ENCODE peak calls at places on chromosome 1, in six cellular contexts. S is right atrium auricular region; A is HS-5; T is iPS DF 19.7; R is Kasumi-1; G is central memory CD4-positive, alpha-beta T cell. Q is an unnamed sample.
A peak's percentile ranks its signal among the peaks of the same experiment; 100 is the strongest.

GRCh38 chr1:15598436-15598835 is 13.6 kb upstream of the AGMAT start:
- DNase-seq in S (no peak), A (no peak), T (no peak), R (no peak), G (no peak), Q (no peak)

GRCh38 chr1:18943162-18943561 is 13.3 kb downstream of the IFFO2 start:
- DNase-seq in S (no peak), A (no peak), T (no peak), R (no peak), G (no peak), Q (no peak)

GRCh38 chr1:87061742-87062156 is 147.3 kb downstream of the HS2ST1 start:
- DNase-seq in S (no peak), A (peak; percentile 82), T (no peak), R (no peak), G (peak; percentile 3), Q (no peak)

GRCh38 chr1:95168638-95169411 is 51.7 kb downstream of the TLCD4 start:
- DNase-seq in S (no peak), A (no peak), T (no peak), R (no peak), G (no peak), Q (no peak)

GRCh38 chr1:66758247-66758755 is 6.0 kb downstream of the DYNLT5 start:
- DNase-seq in S (no peak), A (no peak), T (no peak), R (peak; percentile 62), G (no peak), Q (peak; percentile 88)

GRCh38 chr1:248926401-248927182 is 20.6 kb downstream of the PGBD2 start:
- DNase-seq in S (no peak), A (no peak), T (no peak), R (no peak), G (no peak), Q (no peak)

GRCh38 chr1:183983371-183984105 is 54.0 kb downstream of the COLGALT2 start:
- DNase-seq in S (no peak), A (no peak), T (no peak), R (no peak), G (no peak), Q (no peak)

GRCh38 chr1:21434394-21434793 is 5.5 kb upstream of the NBPF3 start:
- DNase-seq in S (no peak), A (no peak), T (no peak), R (no peak), G (no peak), Q (no peak)

GRCh38 chr1:224656342-224656741 is 40.2 kb downstream of the CNIH3 start:
- DNase-seq in S (no peak), A (no peak), T (no peak), R (no peak), G (no peak), Q (no peak)

GRCh38 chr1:48595613-48596012 is 123.6 kb upstream of the SPATA6 start:
- DNase-seq in S (no peak), A (no peak), T (no peak), R (no peak), G (no peak), Q (no peak)

GRCh38 chr1:182615468-182616129 is 11.4 kb upstream of the RGS16 start:
- DNase-seq in S (peak; percentile 77), A (no peak), T (no peak), R (no peak), G (no peak), Q (no peak)

GRCh38 chr1:70934197-70934961 is 113.2 kb downstream of the PTGER3 start:
- DNase-seq in S (no peak), A (no peak), T (no peak), R (no peak), G (no peak), Q (no peak)

GRCh38 chr1:147738739-147739476 is 21.5 kb downstream of the GJA5 start:
- DNase-seq in S (no peak), A (no peak), T (no peak), R (no peak), G (no peak), Q (no peak)

GRCh38 chr1:201618375-201618774 is 79.4 kb downstream of the NAV1 start:
- DNase-seq in S (no peak), A (no peak), T (no peak), R (no peak), G (no peak), Q (no peak)

GRCh38 chr1:157087030-157087429 is 12.6 kb downstream of the ETV3L start:
- DNase-seq in S (peak; percentile 11), A (no peak), T (no peak), R (no peak), G (no peak), Q (no peak)

GRCh38 chr1:4529579-4530445 is 124.6 kb upstream of the AJAP1 start:
- DNase-seq in S (no peak), A (no peak), T (no peak), R (no peak), G (no peak), Q (no peak)

GRCh38 chr1:3524571-3525203 is 70.2 kb downstream of the ARHGEF16 start:
- DNase-seq in S (no peak), A (no peak), T (no peak), R (no peak), G (no peak), Q (no peak)

GRCh38 chr1:196152086-196152485 is 456.2 kb downstream of the KCNT2 start:
- DNase-seq in S (no peak), A (no peak), T (no peak), R (no peak), G (no peak), Q (no peak)

GRCh38 chr1:200535605-200536004 is 84.9 kb downstream of the KIF14 start:
- DNase-seq in S (peak; percentile 40), A (no peak), T (no peak), R (peak; percentile 3), G (no peak), Q (peak; percentile 22)

GRCh38 chr1:85398391-85399064 is 66.4 kb downstream of the DDAH1 start:
- DNase-seq in S (no peak), A (peak; percentile 40), T (no peak), R (no peak), G (no peak), Q (no peak)

GRCh38 chr1:27990920-27991537 is 31.3 kb downstream of the XKR8 start:
- DNase-seq in S (no peak), A (no peak), T (no peak), R (no peak), G (no peak), Q (no peak)

Q was measured in NCI-H526.